ENCODE peak calls at places on chromosomes 7 and 10, in five cellular contexts. M is astrocyte of the spinal cord, E is kidney epithelial cell, U is ovary, T is omental fat pad. C is an unnamed sample.
A peak's percentile ranks its signal among the peaks of the same experiment; 100 is the strongest.

GRCh38 chr10:99784731-99785441 is 2.4 kb downstream of the ABCC2 start:
- DNase-seq in M (no peak), E (no peak), U (no peak), T (no peak), C (no peak)

GRCh38 chr7:24521917-24522583 is 51.2 kb upstream of the PALS2 start:
- DNase-seq in M (no peak), E (no peak), U (no peak), T (no peak), C (no peak)

GRCh38 chr7:157158400-157158799 is 19.7 kb downstream of the UBE3C start:
- DNase-seq in M (peak; percentile 9), E (no peak), U (no peak), T (no peak), C (no peak)

GRCh38 chr10:78736926-78737618 is 331.7 kb upstream of the ZMIZ1 start:
- DNase-seq in M (no peak), E (no peak), U (no peak), T (no peak), C (no peak)

GRCh38 chr10:4569132-4569531 is 256.9 kb upstream of the AKR1E2 start:
- DNase-seq in M (no peak), E (no peak), U (no peak), T (no peak), C (no peak)

GRCh38 chr7:135558337-135558767 is 635 bp downstream of the NUP205 start:
- DNase-seq in M (peak; percentile 56), E (peak; percentile 18), U (peak; percentile 35), T (peak; percentile 45), C (peak; percentile 55)

GRCh38 chr10:97333351-97333600 is 1.3 kb downstream of the FRAT2 start:
- DNase-seq in M (peak; percentile 54), E (no peak), U (no peak), T (no peak), C (peak; percentile 20)

GRCh38 chr7:129781856-129782256 is 170.3 kb downstream of the NRF1 start:
- DNase-seq in M (no peak), E (no peak), U (no peak), T (no peak), C (no peak)

GRCh38 chr10:36779238-36779846 is 346.1 kb upstream of the ANKRD30A start:
- DNase-seq in M (peak; percentile 81), E (peak; percentile 9), U (no peak), T (no peak), C (peak; percentile 10)

GRCh38 chr7:44767912-44768662 is 19.4 kb downstream of the ZMIZ2 start:
- DNase-seq in M (peak; percentile 61), E (no peak), U (peak; percentile 79), T (no peak), C (no peak)

GRCh38 chr10:44853148-44853734 is 57.9 kb upstream of the TMEM72 start:
- DNase-seq in M (peak; percentile 30), E (no peak), U (no peak), T (no peak), C (peak; percentile 38)

GRCh38 chr7:157925383-157925875 is 588.6 kb downstream of the DNAJB6 start:
- DNase-seq in M (no peak), E (no peak), U (no peak), T (no peak), C (no peak)

GRCh38 chr7:104341545-104341944 is 13.1 kb downstream of the LHFPL3 start:
- DNase-seq in M (no peak), E (no peak), U (no peak), T (no peak), C (no peak)

GRCh38 chr7:151706568-151707469 is 170.1 kb downstream of the PRKAG2 start:
- DNase-seq in M (no peak), E (no peak), U (no peak), T (no peak), C (no peak)

GRCh38 chr7:151704284-151704968 is 172.5 kb downstream of the PRKAG2 start:
- DNase-seq in M (no peak), E (no peak), U (no peak), T (no peak), C (no peak)

GRCh38 chr7:151707757-151708156 is 169.2 kb downstream of the PRKAG2 start:
- DNase-seq in M (no peak), E (no peak), U (no peak), T (no peak), C (no peak)

GRCh38 chr7:151704969-151705743 is 171.8 kb downstream of the PRKAG2 start:
- DNase-seq in M (no peak), E (no peak), U (no peak), T (no peak), C (no peak)

DNA sequence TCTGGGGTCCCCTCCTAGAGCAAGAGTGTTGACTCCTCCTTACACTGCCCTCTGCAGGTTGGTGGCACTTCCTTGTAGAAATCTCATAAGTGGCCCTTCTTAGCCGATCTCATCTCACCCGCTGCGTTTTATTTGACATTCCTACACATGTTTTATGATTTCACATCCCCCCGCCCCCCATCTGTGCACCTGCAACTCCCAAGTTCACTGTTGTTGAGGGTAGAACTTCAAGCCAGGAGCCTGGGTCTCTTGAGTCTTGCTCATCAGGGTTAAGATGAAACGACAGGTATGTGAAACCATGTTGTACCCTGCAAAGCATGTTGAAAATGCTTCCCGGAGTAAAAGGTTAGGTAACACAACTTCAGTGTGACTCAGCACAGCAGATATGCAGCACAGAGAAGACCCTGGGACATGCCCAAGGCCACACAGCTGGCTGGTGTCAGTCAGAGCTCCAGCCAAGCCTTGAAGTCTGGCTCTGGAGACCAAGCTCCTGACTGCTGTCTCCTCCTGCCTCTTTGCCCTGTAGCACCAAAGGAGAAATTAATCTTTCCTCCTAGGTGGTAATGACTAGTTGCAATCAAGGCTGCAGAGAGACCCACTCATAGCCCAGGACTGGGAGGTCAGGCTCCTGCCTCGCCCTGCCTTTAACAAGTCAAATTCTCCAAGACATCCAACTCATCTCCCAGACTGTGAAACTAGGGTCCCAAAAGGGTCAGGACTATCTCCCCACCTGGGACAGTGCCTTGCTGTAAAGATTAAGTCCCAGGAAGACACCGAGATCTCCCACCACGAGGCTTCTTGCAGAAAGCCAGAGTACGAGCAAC is 171.0 kb downstream of the PRKAG2 start:
- DNase-seq in M (no peak), E (no peak), U (no peak), T (no peak), C (peak; percentile 36)
- TF ChIP-seq CTCF in M (peak; percentile 67), E (peak; percentile 59), U (peak; percentile 14), T (no peak), C (peak; percentile 78)

DNA sequence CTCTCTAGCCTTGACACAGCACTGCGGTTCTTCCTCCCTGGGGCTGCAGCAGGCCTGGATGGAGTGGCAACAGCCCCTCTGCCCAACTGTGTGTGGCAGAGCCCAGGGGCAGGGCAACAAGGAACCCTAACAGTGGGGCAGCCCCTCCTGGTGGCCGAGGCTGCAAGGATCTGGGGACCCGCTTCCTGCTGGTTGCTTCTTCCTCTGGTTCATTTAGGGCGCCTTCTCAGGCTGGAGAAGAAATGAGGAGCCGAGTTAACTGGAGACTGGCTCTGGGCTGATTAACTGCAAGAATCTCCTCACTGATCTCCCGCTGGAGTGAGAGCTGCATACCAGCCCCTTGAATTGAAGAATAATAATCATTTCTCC is 80.1 kb upstream of the EMX2 start:
- DNase-seq in M (no peak), E (no peak), U (no peak), T (no peak), C (no peak)
- TF ChIP-seq CTCF in M (peak; percentile 33), E (peak; percentile 60), U (no peak), T (no peak), C (peak; percentile 68)

DNA sequence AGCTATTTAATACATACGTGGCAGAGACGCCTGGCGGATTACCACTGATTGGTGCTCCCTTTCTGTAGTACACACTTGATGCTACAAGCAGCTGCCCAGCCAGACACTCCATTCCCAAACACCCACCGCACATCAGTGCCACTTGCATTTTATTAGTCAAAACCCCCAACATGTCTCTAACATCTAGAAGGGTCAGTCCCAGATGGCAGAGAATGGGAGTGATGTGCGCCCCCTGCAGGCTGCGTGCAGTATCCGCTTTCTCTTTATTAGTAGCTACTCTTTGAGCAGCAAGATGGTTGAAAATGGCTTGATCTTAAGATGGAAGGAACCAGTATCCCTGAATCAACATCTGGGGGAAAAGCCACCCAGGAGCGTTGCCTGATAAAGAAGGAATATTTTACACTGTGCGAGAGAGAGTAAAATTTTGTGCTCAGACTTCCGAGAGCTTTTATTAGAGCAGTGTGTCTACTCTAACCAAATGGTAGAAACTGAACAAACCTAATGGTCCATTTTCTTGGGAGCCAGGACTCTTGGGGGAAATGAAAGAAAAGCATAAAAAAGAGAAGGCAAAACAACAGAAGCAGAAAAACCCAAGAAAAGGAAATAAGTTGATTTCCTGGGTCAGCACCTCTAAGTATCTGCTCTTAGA is 78.3 kb downstream of the ST8SIA6 start:
- DNase-seq in M (no peak), E (no peak), U (no peak), T (no peak), C (no peak)
- TF ChIP-seq CTCF in M (peak; percentile 57), E (peak; percentile 47), U (no peak), T (no peak), C (peak; percentile 80)

DNA sequence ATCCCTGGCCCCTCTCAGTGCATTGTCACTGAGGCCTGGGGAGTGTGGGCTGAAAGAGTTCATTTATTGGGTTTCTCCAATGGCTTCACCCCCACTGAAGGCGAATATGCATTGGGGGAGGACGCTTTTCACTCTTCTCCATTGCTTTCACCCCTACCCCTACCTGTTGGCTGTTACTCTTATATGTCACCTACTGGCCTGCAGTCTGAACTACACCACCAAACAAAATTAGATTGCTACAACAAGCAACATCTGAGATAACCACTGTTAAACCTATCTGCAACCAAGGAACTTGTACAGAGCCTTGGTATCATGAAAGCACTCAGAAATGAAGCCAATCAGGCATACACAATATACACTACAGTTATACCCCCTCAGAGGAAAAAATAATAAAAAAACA is 203.7 kb downstream of the REEP3 start:
- DNase-seq in M (no peak), E (no peak), U (no peak), T (no peak), C (no peak)
- TF ChIP-seq CTCF in M (no peak), E (no peak), U (no peak), T (no peak), C (peak; percentile 53)